ENCODE peak calls at places on chromosomes 6 and 20, in seven cellular contexts. One of them, this sample, is unnamed.

GRCh38 chr6:93120154-93120742 is 299.1 kb downstream of the EPHA7 start:
- DNase-seq in aorta: no peak
- DNase-seq in IMR-90: no peak
- DNase-seq in colonic mucosa: no peak
- DNase-seq in PC-9: no peak
- DNase-seq in lung: no peak
- DNase-seq in MM.1S: no peak
- DNase-seq in this sample: no peak

GRCh38 chr20:58712116-58712822 is 19.7 kb downstream of the NPEPL1 start:
- DNase-seq in aorta: peak; percentile 61
- DNase-seq in IMR-90: no peak
- DNase-seq in colonic mucosa: peak; percentile 13
- DNase-seq in PC-9: no peak
- DNase-seq in lung: no peak
- DNase-seq in MM.1S: no peak
- DNase-seq in this sample: no peak

GRCh38 chr6:21887301-21888185 is 294.0 kb downstream of the SOX4 start:
- DNase-seq in aorta: no peak
- DNase-seq in IMR-90: peak; percentile 44
- DNase-seq in colonic mucosa: no peak
- DNase-seq in PC-9: no peak
- DNase-seq in lung: no peak
- DNase-seq in MM.1S: no peak
- DNase-seq in this sample: no peak

GRCh38 chr6:105211831-105212230 is 32.0 kb upstream of the POPDC3 start:
- DNase-seq in aorta: no peak
- DNase-seq in IMR-90: peak; percentile 41
- DNase-seq in colonic mucosa: no peak
- DNase-seq in PC-9: no peak
- DNase-seq in lung: no peak
- DNase-seq in MM.1S: no peak
- DNase-seq in this sample: no peak

GRCh38 chr6:1322206-1322605 is 10.3 kb downstream of the FOXQ1 start:
- DNase-seq in aorta: no peak
- DNase-seq in IMR-90: no peak
- DNase-seq in colonic mucosa: no peak
- DNase-seq in PC-9: no peak
- DNase-seq in lung: no peak
- DNase-seq in MM.1S: no peak
- DNase-seq in this sample: no peak

GRCh38 chr20:35600176-35600995 is 15.2 kb upstream of the SPAG4 start:
- DNase-seq in aorta: peak; percentile 77
- DNase-seq in IMR-90: no peak
- DNase-seq in colonic mucosa: no peak
- DNase-seq in PC-9: no peak
- DNase-seq in lung: no peak
- DNase-seq in MM.1S: no peak
- DNase-seq in this sample: no peak

GRCh38 chr6:13710552-13711383 is 867 bp downstream of the RANBP9 start:
- DNase-seq in aorta: peak; percentile 84
- DNase-seq in IMR-90: no peak
- DNase-seq in colonic mucosa: peak; percentile 63
- DNase-seq in PC-9: no peak
- DNase-seq in lung: peak; percentile 51
- DNase-seq in MM.1S: peak; percentile 52
- DNase-seq in this sample: peak; percentile 26

GRCh38 chr6:5025911-5026819 is 22.3 kb upstream of the RPP40 start:
- DNase-seq in aorta: peak; percentile 87
- DNase-seq in IMR-90: peak; percentile 30
- DNase-seq in colonic mucosa: peak; percentile 55
- DNase-seq in PC-9: no peak
- DNase-seq in lung: no peak
- DNase-seq in MM.1S: no peak
- DNase-seq in this sample: no peak

GRCh38 chr20:50913976-50914375 is 17.3 kb downstream of the ADNP start:
- DNase-seq in aorta: no peak
- DNase-seq in IMR-90: peak; percentile 88
- DNase-seq in colonic mucosa: no peak
- DNase-seq in PC-9: no peak
- DNase-seq in lung: no peak
- DNase-seq in MM.1S: no peak
- DNase-seq in this sample: peak; percentile 71

GRCh38 chr6:98678481-98678880 is 155.9 kb upstream of the POU3F2 start:
- DNase-seq in aorta: no peak
- DNase-seq in IMR-90: no peak
- DNase-seq in colonic mucosa: no peak
- DNase-seq in PC-9: no peak
- DNase-seq in lung: no peak
- DNase-seq in MM.1S: peak; percentile 51
- DNase-seq in this sample: no peak

GRCh38 chr6:81937296-81937937 is 184.9 kb upstream of the TENT5A start:
- DNase-seq in aorta: no peak
- DNase-seq in IMR-90: peak; percentile 66
- DNase-seq in colonic mucosa: no peak
- DNase-seq in PC-9: no peak
- DNase-seq in lung: no peak
- DNase-seq in MM.1S: no peak
- DNase-seq in this sample: peak; percentile 38

GRCh38 chr6:36032245-36032644 is 4.6 kb downstream of the MAPK14 start:
- DNase-seq in aorta: no peak
- DNase-seq in IMR-90: no peak
- DNase-seq in colonic mucosa: no peak
- DNase-seq in PC-9: no peak
- DNase-seq in lung: no peak
- DNase-seq in MM.1S: no peak
- DNase-seq in this sample: no peak

GRCh38 chr6:166024252-166024651 is 143.4 kb downstream of the TBXT start:
- DNase-seq in aorta: no peak
- DNase-seq in IMR-90: no peak
- DNase-seq in colonic mucosa: no peak
- DNase-seq in PC-9: no peak
- DNase-seq in lung: no peak
- DNase-seq in MM.1S: no peak
- DNase-seq in this sample: no peak

DNA sequence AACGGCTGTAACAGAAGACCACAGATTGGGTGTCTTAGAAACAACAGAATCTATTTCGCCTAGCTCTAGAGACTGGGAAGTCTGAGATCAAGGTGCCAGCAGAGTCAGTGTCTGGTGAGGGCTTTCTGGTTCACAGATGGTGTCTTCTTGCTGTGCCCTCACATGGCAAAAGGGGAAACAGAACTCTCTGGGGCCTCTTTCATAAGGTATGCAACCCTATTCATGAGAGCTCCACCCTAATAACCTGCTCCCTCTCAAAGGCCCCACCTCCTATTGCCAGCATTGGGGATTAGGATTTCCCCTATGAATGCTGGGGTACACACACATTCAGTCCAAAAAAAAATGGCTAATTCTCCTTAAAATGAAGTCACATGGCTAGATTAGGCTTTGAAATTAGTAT is 10.0 kb downstream of the TXNDC5 start:
- DNase-seq in aorta: no peak
- DNase-seq in IMR-90: no peak
- DNase-seq in colonic mucosa: no peak
- DNase-seq in PC-9: no peak
- DNase-seq in lung: no peak
- DNase-seq in MM.1S: peak; percentile 76
- DNase-seq in this sample: no peak
- H3K4me1 ChIP-seq in aorta: no peaks in the 10 kb centered on the region
- H3K4me1 ChIP-seq in IMR-90: no peaks in the 10 kb centered on the region
- H3K4me1 ChIP-seq in colonic mucosa: peaks cover 7% of the 10 kb centered on the region
- H3K4me1 ChIP-seq in PC-9: no peaks in the 10 kb centered on the region
- H3K4me1 ChIP-seq in lung: peaks cover 6% of the 10 kb centered on the region
- H3K4me1 ChIP-seq in MM.1S: peaks cover 99% of the 10 kb centered on the region
- H3K4me1 ChIP-seq in this sample: no peaks in the 10 kb centered on the region

DNA sequence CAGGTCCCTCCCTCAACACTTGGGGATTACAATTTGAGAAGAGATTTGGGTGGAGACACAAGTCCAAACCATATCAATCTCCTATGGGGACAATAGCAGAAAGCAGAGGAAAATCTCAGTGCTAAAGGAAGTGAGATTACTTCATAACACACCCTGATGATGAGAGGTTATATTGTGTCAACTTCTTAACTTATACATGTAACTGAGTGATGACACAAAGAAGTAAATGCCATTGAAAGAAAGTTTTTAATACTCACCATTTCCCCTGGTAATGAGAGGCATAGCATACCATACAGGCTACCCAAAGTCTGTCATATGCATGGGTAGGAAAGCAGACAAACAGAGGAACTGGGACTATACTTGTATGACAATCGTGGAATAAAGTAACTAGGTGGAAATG is 137.2 kb downstream of the MMUT start:
- DNase-seq in aorta: no peak
- DNase-seq in IMR-90: no peak
- DNase-seq in colonic mucosa: no peak
- DNase-seq in PC-9: peak; percentile 46
- DNase-seq in lung: no peak
- DNase-seq in MM.1S: no peak
- DNase-seq in this sample: no peak
- H3K27ac ChIP-seq in aorta: no peak overlapping the region
- H3K27ac ChIP-seq in IMR-90: no peak overlapping the region
- H3K27ac ChIP-seq in colonic mucosa: no peak overlapping the region
- H3K27ac ChIP-seq in PC-9: peak overlapping the region; percentile 68
- H3K27ac ChIP-seq in lung: peak overlapping the region; percentile 53
- H3K27ac ChIP-seq in MM.1S: no peak overlapping the region
- H3K27ac ChIP-seq in this sample: peak overlapping the region; percentile 25

DNA sequence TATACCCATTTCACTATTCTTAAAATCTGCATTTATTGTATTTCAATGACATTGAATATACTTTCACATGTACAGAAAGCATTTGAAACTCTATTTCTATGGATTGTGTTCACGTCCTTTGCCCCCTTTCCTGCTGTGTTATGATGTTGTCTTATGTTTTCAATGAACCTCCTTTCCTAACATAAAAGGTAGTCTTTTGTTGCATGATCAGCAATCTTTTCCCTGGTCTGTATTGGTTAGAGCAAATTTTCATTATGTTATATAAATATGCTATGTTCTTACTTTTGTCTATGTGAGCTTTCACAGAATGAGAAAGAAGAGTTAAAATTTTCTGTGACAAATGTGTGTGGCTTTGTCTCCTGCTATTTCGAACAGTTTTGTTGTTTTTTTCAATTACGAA is 73.1 kb downstream of the KIF16B start:
- DNase-seq in aorta: no peak
- DNase-seq in IMR-90: no peak
- DNase-seq in colonic mucosa: no peak
- DNase-seq in PC-9: no peak
- DNase-seq in lung: no peak
- DNase-seq in MM.1S: no peak
- DNase-seq in this sample: no peak
- H3K4me1 ChIP-seq in aorta: no peaks in the 10 kb centered on the region
- H3K4me1 ChIP-seq in IMR-90: no peaks in the 10 kb centered on the region
- H3K4me1 ChIP-seq in colonic mucosa: no peaks in the 10 kb centered on the region
- H3K4me1 ChIP-seq in PC-9: no peaks in the 10 kb centered on the region
- H3K4me1 ChIP-seq in lung: no peaks in the 10 kb centered on the region
- H3K4me1 ChIP-seq in MM.1S: no peaks in the 10 kb centered on the region
- H3K4me1 ChIP-seq in this sample: no peaks in the 10 kb centered on the region

DNA sequence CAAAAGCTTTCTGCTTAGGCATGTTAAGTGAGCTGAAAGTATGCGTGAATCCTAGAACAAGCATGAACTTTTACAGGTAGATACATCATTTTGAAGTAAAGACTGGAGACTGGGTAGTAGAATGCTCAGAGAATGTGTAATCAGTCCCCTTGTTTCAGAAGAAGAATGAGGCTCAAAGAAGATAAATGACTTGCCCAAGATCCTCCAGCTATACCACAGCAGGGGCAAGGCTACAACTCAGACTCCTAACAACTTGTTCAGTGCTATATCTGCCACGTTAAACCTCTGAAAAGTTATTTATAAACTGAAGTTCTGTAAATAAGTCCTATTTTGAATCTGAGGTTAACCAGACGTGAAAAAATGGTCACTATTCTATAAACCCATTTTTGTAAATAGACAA is 2.9 kb downstream of the RIPOR2 start:
- DNase-seq in aorta: no peak
- DNase-seq in IMR-90: no peak
- DNase-seq in colonic mucosa: no peak
- DNase-seq in PC-9: no peak
- DNase-seq in lung: no peak
- DNase-seq in MM.1S: no peak
- DNase-seq in this sample: peak; percentile 59
- H3K27ac ChIP-seq in aorta: no peak overlapping the region
- H3K27ac ChIP-seq in IMR-90: no peak overlapping the region
- H3K27ac ChIP-seq in colonic mucosa: no peak overlapping the region
- H3K27ac ChIP-seq in PC-9: no peak overlapping the region
- H3K27ac ChIP-seq in lung: no peak overlapping the region
- H3K27ac ChIP-seq in MM.1S: no peak overlapping the region
- H3K27ac ChIP-seq in this sample: no peak overlapping the region

DNA sequence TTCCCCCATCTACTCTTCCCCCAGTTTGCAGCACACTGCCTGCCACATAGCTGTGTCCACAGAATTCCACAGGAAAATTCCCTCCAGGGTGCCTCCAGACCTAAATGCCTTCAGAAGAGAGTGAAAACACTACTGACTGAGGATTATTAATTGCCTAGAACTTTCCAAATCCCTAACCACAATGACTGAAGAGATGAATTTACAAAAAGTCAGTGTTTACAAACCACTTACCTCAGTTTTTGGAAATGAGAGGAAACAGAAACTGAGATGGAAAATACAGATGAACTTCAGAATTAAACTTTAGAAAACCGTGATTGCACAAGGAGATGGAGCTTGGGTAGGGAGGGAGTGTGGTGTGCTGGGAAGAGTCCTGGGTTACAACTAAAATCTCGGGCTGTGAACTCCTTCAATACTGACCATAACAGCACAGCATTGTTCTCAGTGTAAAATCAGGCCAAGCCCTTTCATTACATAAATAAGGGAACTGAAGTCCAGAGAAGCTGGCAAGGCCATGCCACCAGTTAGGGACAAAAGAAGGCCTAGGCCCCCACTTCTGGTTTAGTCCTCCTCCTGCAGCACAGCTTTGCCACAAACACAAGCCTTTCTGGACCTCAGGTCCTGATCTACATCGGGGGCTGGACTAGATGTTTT is 4.1 kb downstream of the ELMO2 start:
- DNase-seq in aorta: no peak
- DNase-seq in IMR-90: peak; percentile 27
- DNase-seq in colonic mucosa: no peak
- DNase-seq in PC-9: no peak
- DNase-seq in lung: no peak
- DNase-seq in MM.1S: no peak
- DNase-seq in this sample: no peak
- H3K4me1 ChIP-seq in aorta: peaks cover 8% of the 10 kb centered on the region
- H3K4me1 ChIP-seq in IMR-90: peaks cover 24% of the 10 kb centered on the region
- H3K4me1 ChIP-seq in colonic mucosa: peaks cover 28% of the 10 kb centered on the region
- H3K4me1 ChIP-seq in PC-9: peaks cover 23% of the 10 kb centered on the region
- H3K4me1 ChIP-seq in lung: peaks cover 28% of the 10 kb centered on the region
- H3K4me1 ChIP-seq in MM.1S: peaks cover 56% of the 10 kb centered on the region
- H3K4me1 ChIP-seq in this sample: peaks cover 12% of the 10 kb centered on the region

GRCh38 chr20:43662943-43663655 is 3.8 kb upstream of the MYBL2 start:
- DNase-seq in aorta: peak; percentile 37
- DNase-seq in IMR-90: peak; percentile 34
- DNase-seq in colonic mucosa: peak; percentile 54
- DNase-seq in PC-9: peak; percentile 71
- DNase-seq in lung: no peak
- DNase-seq in MM.1S: no peak
- DNase-seq in this sample: peak; percentile 96
- H3K27ac ChIP-seq in aorta: no peak overlapping the region
- H3K27ac ChIP-seq in IMR-90: no peak overlapping the region
- H3K27ac ChIP-seq in colonic mucosa: peak overlapping the region; percentile 22
- H3K27ac ChIP-seq in PC-9: no peak overlapping the region
- H3K27ac ChIP-seq in lung: no peak overlapping the region
- H3K27ac ChIP-seq in MM.1S: no peak overlapping the region
- H3K27ac ChIP-seq in this sample: no peak overlapping the region